ENCODE peak calls at places on chromosome 7, in six cellular contexts. One of them, this sample, is unnamed.
A peak's percentile ranks its signal among the peaks of the same experiment; 100 is the strongest.

GRCh38 chr7:3188946-3189345 is 112.1 kb upstream of the SDK1 start:
- DNase-seq in CD4-positive, alpha-beta memory T cell: no peak
- DNase-seq in left ventricle myocardium inferior: no peak
- DNase-seq in uterus: no peak
- DNase-seq in upper lobe of right lung: no peak
- DNase-seq in mammary epithelial cell: no peak
- DNase-seq in this sample: no peak

GRCh38 chr7:112290065-112290464 is 83.6 kb downstream of the ZNF277 start:
- DNase-seq in uterus: no peak
- DNase-seq in CD4-positive, alpha-beta memory T cell: no peak
- DNase-seq in upper lobe of right lung: no peak
- DNase-seq in mammary epithelial cell: peak; percentile 11
- DNase-seq in left ventricle myocardium inferior: no peak
- DNase-seq in this sample: no peak

GRCh38 chr7:12764355-12765000 is 77.0 kb downstream of the ARL4A start:
- DNase-seq in CD4-positive, alpha-beta memory T cell: no peak
- DNase-seq in uterus: no peak
- DNase-seq in left ventricle myocardium inferior: no peak
- DNase-seq in upper lobe of right lung: no peak
- DNase-seq in mammary epithelial cell: no peak
- DNase-seq in this sample: no peak

GRCh38 chr7:55019329-55019690 is 493 bp downstream of the EGFR start:
- DNase-seq in mammary epithelial cell: no peak
- DNase-seq in upper lobe of right lung: peak; percentile 88
- DNase-seq in CD4-positive, alpha-beta memory T cell: no peak
- DNase-seq in uterus: peak; percentile 75
- DNase-seq in left ventricle myocardium inferior: peak; percentile 83
- DNase-seq in this sample: peak; percentile 64

GRCh38 chr7:71574153-71574894 is 442.4 kb downstream of the GALNT17 start:
- DNase-seq in uterus: no peak
- DNase-seq in CD4-positive, alpha-beta memory T cell: no peak
- DNase-seq in mammary epithelial cell: no peak
- DNase-seq in left ventricle myocardium inferior: no peak
- DNase-seq in upper lobe of right lung: no peak
- DNase-seq in this sample: no peak

GRCh38 chr7:46603780-46604725 is 683.0 kb upstream of the IGFBP3 start:
- DNase-seq in left ventricle myocardium inferior: peak; percentile 94
- DNase-seq in mammary epithelial cell: no peak
- DNase-seq in uterus: peak; percentile 86
- DNase-seq in upper lobe of right lung: peak; percentile 81
- DNase-seq in CD4-positive, alpha-beta memory T cell: no peak
- DNase-seq in this sample: peak; percentile 90

GRCh38 chr7:17952387-17952786 is 12.1 kb upstream of the SNX13 start:
- DNase-seq in mammary epithelial cell: no peak
- DNase-seq in CD4-positive, alpha-beta memory T cell: no peak
- DNase-seq in upper lobe of right lung: no peak
- DNase-seq in left ventricle myocardium inferior: no peak
- DNase-seq in uterus: no peak
- DNase-seq in this sample: no peak

GRCh38 chr7:3592438-3593134 is 291.5 kb downstream of the SDK1 start:
- DNase-seq in upper lobe of right lung: no peak
- DNase-seq in left ventricle myocardium inferior: no peak
- DNase-seq in mammary epithelial cell: no peak
- DNase-seq in uterus: no peak
- DNase-seq in CD4-positive, alpha-beta memory T cell: no peak
- DNase-seq in this sample: no peak

GRCh38 chr7:165661-166369 is 26.6 kb upstream of the FAM20C start:
- DNase-seq in CD4-positive, alpha-beta memory T cell: no peak
- DNase-seq in left ventricle myocardium inferior: no peak
- DNase-seq in mammary epithelial cell: no peak
- DNase-seq in upper lobe of right lung: peak; percentile 34
- DNase-seq in uterus: no peak
- DNase-seq in this sample: no peak

GRCh38 chr7:2516194-2516555 is 3.4 kb upstream of the LFNG start:
- DNase-seq in upper lobe of right lung: no peak
- DNase-seq in mammary epithelial cell: no peak
- DNase-seq in left ventricle myocardium inferior: no peak
- DNase-seq in uterus: no peak
- DNase-seq in CD4-positive, alpha-beta memory T cell: no peak
- DNase-seq in this sample: no peak

GRCh38 chr7:34739651-34740300 is 81.8 kb downstream of the NPSR1 start:
- DNase-seq in uterus: no peak
- DNase-seq in mammary epithelial cell: no peak
- DNase-seq in left ventricle myocardium inferior: no peak
- DNase-seq in CD4-positive, alpha-beta memory T cell: no peak
- DNase-seq in upper lobe of right lung: no peak
- DNase-seq in this sample: no peak

GRCh38 chr7:104538152-104538551 is 209.7 kb downstream of the LHFPL3 start:
- DNase-seq in upper lobe of right lung: no peak
- DNase-seq in uterus: no peak
- DNase-seq in mammary epithelial cell: no peak
- DNase-seq in CD4-positive, alpha-beta memory T cell: no peak
- DNase-seq in left ventricle myocardium inferior: no peak
- DNase-seq in this sample: no peak

GRCh38 chr7:39637400-39637799 is 14.0 kb downstream of the RALA start:
- DNase-seq in uterus: no peak
- DNase-seq in upper lobe of right lung: no peak
- DNase-seq in mammary epithelial cell: no peak
- DNase-seq in CD4-positive, alpha-beta memory T cell: no peak
- DNase-seq in left ventricle myocardium inferior: no peak
- DNase-seq in this sample: no peak

GRCh38 chr7:158782638-158783490 is 46.4 kb downstream of the ESYT2 start:
- DNase-seq in left ventricle myocardium inferior: peak; percentile 64
- DNase-seq in mammary epithelial cell: no peak
- DNase-seq in uterus: peak; percentile 52
- DNase-seq in CD4-positive, alpha-beta memory T cell: no peak
- DNase-seq in upper lobe of right lung: no peak
- DNase-seq in this sample: peak; percentile 70

GRCh38 chr7:128035712-128036111 is 4.5 kb upstream of the LRRC4 start:
- DNase-seq in left ventricle myocardium inferior: no peak
- DNase-seq in uterus: no peak
- DNase-seq in upper lobe of right lung: no peak
- DNase-seq in mammary epithelial cell: no peak
- DNase-seq in CD4-positive, alpha-beta memory T cell: no peak
- DNase-seq in this sample: no peak

GRCh38 chr7:50281680-50282445 is 22.7 kb upstream of the IKZF1 start:
- DNase-seq in CD4-positive, alpha-beta memory T cell: no peak
- DNase-seq in mammary epithelial cell: no peak
- DNase-seq in left ventricle myocardium inferior: peak; percentile 26
- DNase-seq in uterus: no peak
- DNase-seq in upper lobe of right lung: peak; percentile 69
- DNase-seq in this sample: no peak

GRCh38 chr7:18580945-18581344 is 85.4 kb downstream of the HDAC9 start:
- DNase-seq in mammary epithelial cell: no peak
- DNase-seq in left ventricle myocardium inferior: no peak
- DNase-seq in upper lobe of right lung: no peak
- DNase-seq in CD4-positive, alpha-beta memory T cell: no peak
- DNase-seq in uterus: no peak
- DNase-seq in this sample: no peak

GRCh38 chr7:47371733-47372368 is 210.1 kb downstream of the TNS3 start:
- DNase-seq in mammary epithelial cell: peak; percentile 75
- DNase-seq in uterus: peak; percentile 80
- DNase-seq in upper lobe of right lung: peak; percentile 91
- DNase-seq in CD4-positive, alpha-beta memory T cell: no peak
- DNase-seq in left ventricle myocardium inferior: peak; percentile 88
- DNase-seq in this sample: peak; percentile 89

GRCh38 chr7:69722836-69723235 is 124.6 kb downstream of the AUTS2 start:
- DNase-seq in CD4-positive, alpha-beta memory T cell: no peak
- DNase-seq in left ventricle myocardium inferior: no peak
- DNase-seq in mammary epithelial cell: peak; percentile 1
- DNase-seq in upper lobe of right lung: no peak
- DNase-seq in uterus: no peak
- DNase-seq in this sample: no peak

GRCh38 chr7:131072505-131073091 is 255.1 kb upstream of the MKLN1 start:
- DNase-seq in CD4-positive, alpha-beta memory T cell: no peak
- DNase-seq in mammary epithelial cell: peak; percentile 9
- DNase-seq in uterus: no peak
- DNase-seq in upper lobe of right lung: no peak
- DNase-seq in left ventricle myocardium inferior: no peak
- DNase-seq in this sample: no peak

GRCh38 chr7:136023134-136023869 is 46.1 kb upstream of the MTPN start:
- DNase-seq in upper lobe of right lung: no peak
- DNase-seq in uterus: no peak
- DNase-seq in left ventricle myocardium inferior: no peak
- DNase-seq in CD4-positive, alpha-beta memory T cell: no peak
- DNase-seq in mammary epithelial cell: no peak
- DNase-seq in this sample: no peak

GRCh38 chr7:106111671-106112117 is 418 bp downstream of the SYPL1 start:
- DNase-seq in left ventricle myocardium inferior: peak; percentile 81
- DNase-seq in upper lobe of right lung: peak; percentile 90
- DNase-seq in mammary epithelial cell: no peak
- DNase-seq in CD4-positive, alpha-beta memory T cell: no peak
- DNase-seq in uterus: no peak
- DNase-seq in this sample: peak; percentile 38

GRCh38 chr7:28596245-28596935 is 184.1 kb downstream of the CREB5 start:
- DNase-seq in mammary epithelial cell: no peak
- DNase-seq in uterus: no peak
- DNase-seq in CD4-positive, alpha-beta memory T cell: no peak
- DNase-seq in upper lobe of right lung: no peak
- DNase-seq in left ventricle myocardium inferior: no peak
- DNase-seq in this sample: no peak

GRCh38 chr7:47873767-47874166 is 74.5 kb downstream of the PKD1L1 start:
- DNase-seq in CD4-positive, alpha-beta memory T cell: no peak
- DNase-seq in upper lobe of right lung: no peak
- DNase-seq in left ventricle myocardium inferior: no peak
- DNase-seq in uterus: no peak
- DNase-seq in mammary epithelial cell: peak; percentile 21
- DNase-seq in this sample: no peak

GRCh38 chr7:100965723-100966541 is 3.4 kb upstream of the MUC12 start:
- DNase-seq in upper lobe of right lung: peak; percentile 91
- DNase-seq in CD4-positive, alpha-beta memory T cell: peak; percentile 67
- DNase-seq in uterus: peak; percentile 39
- DNase-seq in left ventricle myocardium inferior: peak; percentile 51
- DNase-seq in mammary epithelial cell: peak; percentile 74
- DNase-seq in this sample: peak; percentile 87

DNA sequence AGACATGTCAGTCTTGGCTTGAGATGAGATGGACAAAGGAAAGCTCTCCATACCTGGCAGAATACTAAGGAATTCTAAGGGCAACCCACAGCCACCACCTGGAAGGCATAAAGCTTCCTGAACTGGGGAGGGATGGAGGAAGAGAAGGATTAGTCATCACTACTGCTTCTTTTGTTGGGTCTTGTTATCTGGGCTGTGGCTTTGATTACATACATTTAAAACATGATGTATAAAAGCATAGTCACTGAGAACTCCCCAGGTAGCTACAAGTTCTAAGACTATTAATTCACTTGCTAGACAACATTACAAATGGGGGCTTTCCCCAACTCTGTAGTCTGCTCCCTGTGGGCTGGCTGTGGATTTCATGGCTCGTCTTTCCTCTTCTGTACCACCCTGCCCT is 58.2 kb downstream of the RBM33 start:
- DNase-seq in uterus: no peak
- DNase-seq in mammary epithelial cell: peak; percentile 93
- DNase-seq in CD4-positive, alpha-beta memory T cell: no peak
- DNase-seq in upper lobe of right lung: no peak
- DNase-seq in left ventricle myocardium inferior: no peak
- DNase-seq in this sample: no peak
- H3K9me3 ChIP-seq in uterus: no peaks in the 10 kb centered on the region
- H3K9me3 ChIP-seq in mammary epithelial cell: no peaks in the 10 kb centered on the region
- H3K9me3 ChIP-seq in CD4-positive, alpha-beta memory T cell: no peaks in the 10 kb centered on the region
- H3K9me3 ChIP-seq in upper lobe of right lung: no peaks in the 10 kb centered on the region
- H3K9me3 ChIP-seq in left ventricle myocardium inferior: no peaks in the 10 kb centered on the region
- H3K9me3 ChIP-seq in this sample: no peaks in the 10 kb centered on the region

GRCh38 chr7:129160161-129160911 is 15.8 kb downstream of the TSPAN33 start:
- DNase-seq in CD4-positive, alpha-beta memory T cell: no peak
- DNase-seq in mammary epithelial cell: no peak
- DNase-seq in uterus: no peak
- DNase-seq in left ventricle myocardium inferior: no peak
- DNase-seq in upper lobe of right lung: no peak
- DNase-seq in this sample: no peak

GRCh38 chr7:129162732-129163131 is 18.2 kb downstream of the TSPAN33 start:
- DNase-seq in mammary epithelial cell: no peak
- DNase-seq in uterus: no peak
- DNase-seq in CD4-positive, alpha-beta memory T cell: no peak
- DNase-seq in left ventricle myocardium inferior: no peak
- DNase-seq in upper lobe of right lung: no peak
- DNase-seq in this sample: no peak

GRCh38 chr7:129163875-129164544 is 19.5 kb downstream of the TSPAN33 start:
- DNase-seq in left ventricle myocardium inferior: no peak
- DNase-seq in CD4-positive, alpha-beta memory T cell: peak; percentile 37
- DNase-seq in mammary epithelial cell: peak; percentile 21
- DNase-seq in upper lobe of right lung: no peak
- DNase-seq in uterus: no peak
- DNase-seq in this sample: no peak

GRCh38 chr7:129159539-129159938 is 15.0 kb downstream of the TSPAN33 start:
- DNase-seq in upper lobe of right lung: no peak
- DNase-seq in uterus: no peak
- DNase-seq in left ventricle myocardium inferior: peak; percentile 45
- DNase-seq in mammary epithelial cell: no peak
- DNase-seq in CD4-positive, alpha-beta memory T cell: no peak
- DNase-seq in this sample: no peak

GRCh38 chr7:129161524-129161923 is 17.0 kb downstream of the TSPAN33 start:
- DNase-seq in left ventricle myocardium inferior: no peak
- DNase-seq in uterus: no peak
- DNase-seq in CD4-positive, alpha-beta memory T cell: no peak
- DNase-seq in upper lobe of right lung: no peak
- DNase-seq in mammary epithelial cell: no peak
- DNase-seq in this sample: no peak
- H3K27me3 ChIP-seq in left ventricle myocardium inferior: no peaks in the 10 kb centered on the region
- H3K27me3 ChIP-seq in uterus: no peaks in the 10 kb centered on the region
- H3K27me3 ChIP-seq in CD4-positive, alpha-beta memory T cell: no peaks in the 10 kb centered on the region
- H3K27me3 ChIP-seq in upper lobe of right lung: peaks cover 28% of the 10 kb centered on the region
- H3K27me3 ChIP-seq in mammary epithelial cell: no peaks in the 10 kb centered on the region
- H3K27me3 ChIP-seq in this sample: no peaks in the 10 kb centered on the region

GRCh38 chr7:149524399-149524798 is 26.8 kb upstream of the ZNF746 start:
- DNase-seq in mammary epithelial cell: peak; percentile 38
- DNase-seq in left ventricle myocardium inferior: no peak
- DNase-seq in uterus: no peak
- DNase-seq in CD4-positive, alpha-beta memory T cell: no peak
- DNase-seq in upper lobe of right lung: no peak
- DNase-seq in this sample: no peak

GRCh38 chr7:149532654-149533053 is 35.0 kb upstream of the ZNF746 start:
- DNase-seq in CD4-positive, alpha-beta memory T cell: no peak
- DNase-seq in left ventricle myocardium inferior: no peak
- DNase-seq in uterus: no peak
- DNase-seq in mammary epithelial cell: no peak
- DNase-seq in upper lobe of right lung: no peak
- DNase-seq in this sample: no peak

GRCh38 chr7:149527414-149527813 is 29.8 kb upstream of the ZNF746 start:
- DNase-seq in CD4-positive, alpha-beta memory T cell: no peak
- DNase-seq in left ventricle myocardium inferior: no peak
- DNase-seq in mammary epithelial cell: no peak
- DNase-seq in upper lobe of right lung: no peak
- DNase-seq in uterus: no peak
- DNase-seq in this sample: no peak

GRCh38 chr7:149525280-149525679 is 27.7 kb upstream of the ZNF746 start:
- DNase-seq in uterus: no peak
- DNase-seq in CD4-positive, alpha-beta memory T cell: no peak
- DNase-seq in mammary epithelial cell: no peak
- DNase-seq in left ventricle myocardium inferior: no peak
- DNase-seq in upper lobe of right lung: no peak
- DNase-seq in this sample: no peak

GRCh38 chr7:149529136-149529718 is 31.6 kb upstream of the ZNF746 start:
- DNase-seq in CD4-positive, alpha-beta memory T cell: no peak
- DNase-seq in left ventricle myocardium inferior: no peak
- DNase-seq in upper lobe of right lung: no peak
- DNase-seq in mammary epithelial cell: no peak
- DNase-seq in uterus: no peak
- DNase-seq in this sample: no peak
- H3K9me3 ChIP-seq in CD4-positive, alpha-beta memory T cell: peaks cover 29% of the 10 kb centered on the region
- H3K9me3 ChIP-seq in left ventricle myocardium inferior: peaks cover 78% of the 10 kb centered on the region
- H3K9me3 ChIP-seq in upper lobe of right lung: peaks cover 36% of the 10 kb centered on the region
- H3K9me3 ChIP-seq in mammary epithelial cell: peaks cover 35% of the 10 kb centered on the region
- H3K9me3 ChIP-seq in uterus: peaks cover 47% of the 10 kb centered on the region
- H3K9me3 ChIP-seq in this sample: no peaks in the 10 kb centered on the region

GRCh38 chr7:27190284-27190748 is 5.3 kb upstream of the HOXA11 start:
- DNase-seq in uterus: no peak
- DNase-seq in left ventricle myocardium inferior: no peak
- DNase-seq in CD4-positive, alpha-beta memory T cell: no peak
- DNase-seq in upper lobe of right lung: no peak
- DNase-seq in mammary epithelial cell: no peak
- DNase-seq in this sample: no peak
- H3K27me3 ChIP-seq in uterus: no peaks in the 10 kb centered on the region
- H3K27me3 ChIP-seq in left ventricle myocardium inferior: peaks cover 100% of the 10 kb centered on the region
- H3K27me3 ChIP-seq in CD4-positive, alpha-beta memory T cell: peaks cover 95% of the 10 kb centered on the region
- H3K27me3 ChIP-seq in upper lobe of right lung: peaks cover 100% of the 10 kb centered on the region
- H3K27me3 ChIP-seq in mammary epithelial cell: peaks cover 64% of the 10 kb centered on the region
- H3K27me3 ChIP-seq in this sample: peaks cover 8% of the 10 kb centered on the region